ENCODE peak calls at places on chromosome 11, in ten cellular contexts. K is kidney, B is mesenchymal stem cell, R is fibroblast of lung, M is endodermal cell, Z is colonic mucosa, W is IMR-90, J is H1, E is mammary epithelial cell, I is HCT116. U is an unnamed sample.

GRCh38 chr11:134951305-134951700 is 539.3 kb upstream of the B3GAT1 start:
- DNase-seq in B (peak; percentile 54), Z (no peak), I (no peak), M (no peak), E (no peak), J (no peak), R (peak; percentile 67), K (no peak), W (peak; percentile 78), U (peak; percentile 71)

GRCh38 chr11:111697910-111698309 is 68.3 kb downstream of the PPP2R1B start:
- DNase-seq in M (no peak), W (no peak), R (no peak), I (no peak), E (no peak), K (no peak), J (no peak), Z (no peak), B (no peak), U (no peak)

GRCh38 chr11:73184953-73185671 is 33.0 kb upstream of the P2RY2 start:
- DNase-seq in E (peak; percentile 77), M (peak; percentile 91), Z (peak; percentile 82), J (no peak), W (peak; percentile 33), K (peak; percentile 86), I (peak; percentile 40), R (peak; percentile 39), B (peak; percentile 61), U (no peak)

GRCh38 chr11:94870422-94870821 is 102.3 kb downstream of the AMOTL1 start:
- DNase-seq in R (no peak), Z (no peak), J (no peak), E (no peak), W (no peak), K (no peak), M (peak; percentile 32), B (no peak), I (no peak), U (no peak)

GRCh38 chr11:14642873-14643696 is 519 bp upstream of the PDE3B start:
- DNase-seq in K (no peak), Z (no peak), R (no peak), M (peak; percentile 44), W (no peak), E (no peak), I (no peak), B (no peak), J (no peak), U (no peak)

GRCh38 chr11:10488121-10488580 is 33.1 kb downstream of the AMPD3 start:
- DNase-seq in R (no peak), M (peak; percentile 54), I (peak; percentile 86), K (no peak), B (no peak), W (peak; percentile 11), Z (peak; percentile 56), J (no peak), E (peak; percentile 84), U (no peak)

GRCh38 chr11:75508051-75508561 is 17.6 kb downstream of the GDPD5 start:
- DNase-seq in I (no peak), M (no peak), E (no peak), W (no peak), B (no peak), R (no peak), Z (no peak), J (no peak), K (no peak), U (no peak)

GRCh38 chr11:130653838-130654601 is 205.6 kb downstream of the ADAMTS15 start:
- DNase-seq in K (peak; percentile 94), R (peak; percentile 65), W (peak; percentile 40), E (no peak), I (no peak), M (peak; percentile 63), Z (peak; percentile 61), J (no peak), B (no peak), U (peak; percentile 59)

GRCh38 chr11:57530215-57530595 is 349 bp downstream of the TIMM10 start:
- DNase-seq in Z (peak; percentile 28), B (no peak), M (no peak), E (no peak), R (no peak), K (no peak), W (no peak), J (no peak), I (no peak), U (no peak)

GRCh38 chr11:106384429-106384828 is 307.0 kb downstream of the AASDHPPT start:
- DNase-seq in Z (no peak), R (no peak), E (no peak), W (no peak), J (no peak), I (no peak), K (no peak), B (no peak), M (no peak), U (no peak)

GRCh38 chr11:120413480-120413879 is 77.3 kb downstream of the ARHGEF12 start:
- DNase-seq in R (peak; percentile 40), E (peak; percentile 72), Z (no peak), W (peak; percentile 85), I (no peak), M (no peak), B (peak; percentile 29), K (no peak), J (no peak), U (peak; percentile 91)

GRCh38 chr11:10978189-10978588 is 120.3 kb upstream of the ZBED5 start:
- DNase-seq in I (no peak), B (no peak), J (no peak), R (no peak), K (no peak), W (no peak), Z (no peak), E (no peak), M (no peak), U (no peak)

GRCh38 chr11:42410251-42410956 is 901.4 kb upstream of the API5 start:
- DNase-seq in Z (no peak), M (no peak), B (no peak), I (no peak), K (no peak), J (no peak), E (peak; percentile 59), R (no peak), W (no peak), U (peak; percentile 49)

GRCh38 chr11:110196241-110196754 is 100.1 kb downstream of the RDX start:
- DNase-seq in J (no peak), W (peak; percentile 87), M (peak; percentile 20), B (peak; percentile 55), K (no peak), E (peak; percentile 94), R (peak; percentile 94), Z (no peak), I (peak; percentile 38), U (peak; percentile 84)

GRCh38 chr11:115616941-115617340 is 112.7 kb upstream of the CADM1 start:
- DNase-seq in Z (no peak), B (peak; percentile 76), J (no peak), M (no peak), R (peak; percentile 92), I (no peak), W (peak; percentile 90), K (peak; percentile 94), E (no peak), U (peak; percentile 90)

GRCh38 chr11:36693139-36693845 is 95.3 kb upstream of the RAG2 start:
- DNase-seq in Z (no peak), B (no peak), E (no peak), R (no peak), I (no peak), W (no peak), K (no peak), M (no peak), J (no peak), U (no peak)
- H3K9ac ChIP-seq in Z (no peak overlapping the region), B (no peak overlapping the region), E (no peak overlapping the region), R (no peak overlapping the region), I (no peak overlapping the region), W (no peak overlapping the region), K (no peak overlapping the region), M (no peak overlapping the region), J (no peak overlapping the region), U (no peak overlapping the region)

DNA sequence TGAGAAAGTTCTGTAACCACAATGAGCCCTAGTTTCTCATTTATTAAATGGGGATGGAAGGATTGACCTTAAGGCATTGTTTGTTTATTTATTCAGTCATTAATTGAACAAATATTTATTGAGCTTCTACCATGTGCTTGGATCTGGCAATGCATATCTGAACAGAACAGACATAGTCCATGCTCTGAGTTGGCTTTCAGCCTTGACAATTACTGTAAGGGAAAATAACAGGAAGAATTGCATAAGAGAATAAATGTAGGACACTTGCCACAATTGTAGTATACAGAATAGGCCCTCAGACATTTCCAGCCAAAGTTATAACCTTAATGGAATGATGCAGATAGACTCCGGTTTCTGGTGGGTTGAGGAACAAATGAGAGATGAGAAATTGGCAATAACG is 160.5 kb upstream of the TTC12 start:
- DNase-seq in B (peak; percentile 23), W (no peak), M (no peak), E (no peak), J (no peak), R (no peak), I (no peak), K (no peak), Z (no peak), U (no peak)
- H3K9ac ChIP-seq in B (no peak overlapping the region), W (no peak overlapping the region), M (no peak overlapping the region), E (no peak overlapping the region), J (no peak overlapping the region), R (no peak overlapping the region), I (no peak overlapping the region), K (no peak overlapping the region), Z (no peak overlapping the region), U (no peak overlapping the region)

DNA sequence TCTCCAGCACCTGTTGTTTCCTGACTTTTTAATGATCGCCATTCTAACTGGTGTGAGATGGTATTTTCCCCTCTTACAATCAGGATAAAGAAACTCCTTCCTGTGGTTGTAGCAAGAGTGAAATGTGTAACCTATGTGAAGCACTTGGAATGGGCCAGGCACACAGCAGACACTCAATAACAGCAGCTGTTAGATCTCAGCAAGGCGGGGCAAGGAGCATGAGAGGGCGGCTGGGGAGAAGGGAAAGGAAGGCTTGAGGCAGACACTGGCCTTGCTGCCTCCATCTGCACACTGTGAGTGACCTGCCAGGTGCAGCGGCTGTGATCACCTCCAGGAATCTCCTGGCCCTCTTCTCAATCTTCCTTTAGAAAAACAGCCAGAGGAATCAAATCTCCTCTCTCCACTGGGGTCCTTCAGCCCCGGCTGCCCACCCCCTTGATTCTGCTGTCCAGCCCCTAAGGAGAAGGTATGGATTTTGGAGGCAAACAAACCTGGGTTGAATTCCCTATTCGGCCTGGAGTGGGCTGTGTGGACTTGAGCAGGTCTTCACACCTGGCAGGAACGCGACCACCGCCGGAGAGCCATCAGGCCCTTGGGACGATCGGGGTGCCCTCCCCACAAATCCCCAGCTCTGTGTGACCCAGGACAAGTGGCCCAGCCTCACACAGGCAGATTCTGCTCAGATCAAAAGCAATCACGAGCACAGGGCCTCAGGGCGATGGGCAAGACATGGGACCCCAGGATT is 49.0 kb downstream of the RPUSD4 start:
- DNase-seq in W (peak; percentile 25), E (no peak), B (peak; percentile 22), J (no peak), Z (no peak), M (no peak), R (peak; percentile 55), I (no peak), K (no peak), U (no peak)
- H3K9ac ChIP-seq in W (peak overlapping the region; percentile 7), E (no peak overlapping the region), B (peak overlapping the region; percentile 76), J (no peak overlapping the region), Z (no peak overlapping the region), M (no peak overlapping the region), R (no peak overlapping the region), I (no peak overlapping the region), K (no peak overlapping the region), U (peak overlapping the region; percentile 60)

GRCh38 chr11:46827995-46828394 is 18.1 kb downstream of the CKAP5 start:
- DNase-seq in I (no peak), B (no peak), J (no peak), E (no peak), M (no peak), Z (no peak), R (peak; percentile 56), W (peak; percentile 35), K (no peak), U (no peak)

GRCh38 chr11:46826310-46827044 is 19.6 kb downstream of the CKAP5 start:
- DNase-seq in K (peak; percentile 92), Z (peak; percentile 83), M (peak; percentile 93), W (peak; percentile 68), R (peak; percentile 75), E (peak; percentile 77), I (peak; percentile 33), B (peak; percentile 86), J (no peak), U (peak; percentile 50)
- H3K9ac ChIP-seq in K (peak overlapping the region; percentile 30), Z (no peak overlapping the region), M (no peak overlapping the region), W (peak overlapping the region; percentile 76), R (peak overlapping the region; percentile 58), E (peak overlapping the region; percentile 70), I (peak overlapping the region; percentile 32), B (peak overlapping the region; percentile 90), J (no peak overlapping the region), U (peak overlapping the region; percentile 79)